ENCODE peak calls at places on chromosomes 6 and 20, in four cellular contexts. U, F, Q and W are unnamed samples.
A peak's percentile ranks its signal among the peaks of the same experiment; 100 is the strongest.

GRCh38 chr6:75204222-75204958 is 1.5 kb downstream of the COL12A1 start:
- DNase-seq in Q (peak; percentile 89), F (peak; percentile 96), U (peak; percentile 74), W (peak; percentile 80)

GRCh38 chr20:59777321-59777705 is 156.1 kb downstream of the SYCP2 start:
- DNase-seq in Q (no peak), U (peak; percentile 5), F (no peak), W (no peak)

GRCh38 chr6:159594750-159595117 is 98.3 kb downstream of the SOD2 start:
- DNase-seq in U (no peak), F (peak; percentile 82), Q (no peak), W (no peak)

GRCh38 chr6:112066606-112067005 is 12.7 kb downstream of the CCN6 start:
- DNase-seq in U (no peak), F (no peak), Q (no peak), W (no peak)

GRCh38 chr6:108167449-108167903 is 1.7 kb downstream of the NR2E1 start:
- DNase-seq in U (no peak), Q (no peak), F (no peak), W (no peak)

GRCh38 chr20:44080646-44081267 is 106.2 kb downstream of the JPH2 start:
- DNase-seq in U (peak; percentile 79), Q (peak; percentile 84), F (peak; percentile 76), W (peak; percentile 86)

GRCh38 chr6:100677240-100677639 is 203.9 kb downstream of the ASCC3 start:
- DNase-seq in U (no peak), F (no peak), Q (no peak), W (no peak)

GRCh38 chr20:47370850-47371782 is 14.6 kb upstream of the ZMYND8 start:
- DNase-seq in F (no peak), Q (no peak), U (no peak), W (no peak)

GRCh38 chr6:160088069-160088773 is 33.4 kb upstream of the SLC22A1 start:
- DNase-seq in Q (peak; percentile 82), F (peak; percentile 89), U (peak; percentile 75), W (peak; percentile 56)

GRCh38 chr6:142592876-142593275 is 291.1 kb downstream of the ADGRG6 start:
- DNase-seq in F (peak; percentile 3), U (no peak), Q (no peak), W (no peak)

GRCh38 chr6:713351-713750 is 20.4 kb upstream of the EXOC2 start:
- DNase-seq in Q (no peak), F (peak; percentile 4), U (no peak), W (no peak)

GRCh38 chr20:38162878-38163875 is 1.9 kb downstream of the TGM2 start:
- DNase-seq in U (no peak), F (no peak), Q (no peak), W (no peak)

GRCh38 chr20:43666376-43667328 is at the start of gene MYBL2:
- DNase-seq in U (peak; percentile 94), F (peak; percentile 45), Q (peak; percentile 88), W (peak; percentile 81)

GRCh38 chr20:60785817-60786216 is 466.2 kb upstream of the CDH4 start:
- DNase-seq in Q (no peak), F (no peak), U (no peak), W (no peak)

GRCh38 chr6:47651505-47651944 is 46.9 kb upstream of the ADGRF4 start:
- DNase-seq in U (no peak), Q (no peak), F (peak; percentile 74), W (no peak)

GRCh38 chr6:142381845-142382378 is 80.1 kb downstream of the ADGRG6 start:
- DNase-seq in U (no peak), Q (no peak), F (peak; percentile 13), W (no peak)

GRCh38 chr6:35419431-35419830 is 32.7 kb upstream of the FANCE start:
- DNase-seq in U (no peak), Q (peak; percentile 51), F (peak; percentile 91), W (no peak)

GRCh38 chr20:20820104-20820503 is 107.7 kb upstream of the RALGAPA2 start:
- DNase-seq in U (peak; percentile 47), F (no peak), Q (no peak), W (no peak)

GRCh38 chr20:43748274-43748673 is 21.5 kb upstream of the GTSF1L start:
- DNase-seq in F (peak; percentile 40), Q (no peak), U (no peak), W (no peak)

GRCh38 chr6:43506667-43507471 is 3.3 kb downstream of the LRRC73 start:
- DNase-seq in U (peak; percentile 89), F (peak; percentile 78), Q (peak; percentile 88), W (peak; percentile 92)

GRCh38 chr6:139240161-139241010 is 51.4 kb downstream of the TXLNB start:
- DNase-seq in U (no peak), F (peak; percentile 96), Q (peak; percentile 53), W (no peak)

GRCh38 chr6:37860226-37860839 is 40.8 kb downstream of the ZFAND3 start:
- DNase-seq in F (peak; percentile 65), Q (peak; percentile 35), U (peak; percentile 31), W (peak; percentile 56)

GRCh38 chr20:47627540-47627939 is 125.9 kb downstream of the NCOA3 start:
- DNase-seq in F (no peak), Q (no peak), U (no peak), W (no peak)

GRCh38 chr6:134534708-134535149 is 216.8 kb upstream of the SGK1 start:
- DNase-seq in Q (no peak), F (peak; percentile 66), U (no peak), W (no peak)

GRCh38 chr6:169618526-169619490 is 83.0 kb downstream of the WDR27 start:
- DNase-seq in F (peak; percentile 97), Q (no peak), U (no peak), W (no peak)

GRCh38 chr6:107103082-107103481 is 12.2 kb downstream of the BEND3 start:
- DNase-seq in U (no peak), F (no peak), Q (no peak), W (no peak)

GRCh38 chr6:134436281-134436815 is 118.4 kb upstream of the SGK1 start:
- DNase-seq in Q (peak; percentile 71), U (no peak), F (peak; percentile 99), W (peak; percentile 60)

DNA sequence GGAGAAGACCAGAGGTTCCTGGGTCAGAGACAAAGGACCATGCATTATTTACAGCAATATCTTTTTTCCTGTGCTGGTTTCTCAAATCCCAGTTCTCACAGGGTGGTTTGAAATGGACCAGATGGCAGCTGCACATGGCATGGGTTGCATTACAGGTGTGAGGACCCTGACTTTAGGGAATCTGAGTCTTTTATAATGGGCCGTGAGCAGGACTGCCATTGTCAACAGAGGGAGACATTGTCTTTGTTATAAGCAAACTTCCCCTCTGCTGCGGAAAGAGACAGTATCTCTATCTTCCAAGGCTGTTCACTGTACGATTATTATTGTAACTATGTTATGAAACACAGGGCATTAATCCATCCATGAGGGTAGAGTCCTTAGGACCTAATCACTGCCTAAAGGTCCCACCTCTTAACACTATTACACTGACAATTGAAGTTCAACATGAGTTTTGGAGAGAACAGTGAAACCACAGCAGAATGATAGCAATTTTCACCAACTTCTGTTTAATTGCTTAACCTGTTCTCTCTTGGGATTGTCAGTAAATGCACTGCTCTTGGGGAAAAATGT is 156.1 kb upstream of the AGPAT4 start:
- DNase-seq in F (no peak), Q (no peak), U (no peak), W (no peak)
- TF ChIP-seq CTCF in F (no peak), Q (no peak), U (peak; percentile 48), W (no peak)

GRCh38 chr20:10915815-10916214 is 242.0 kb upstream of the JAG1 start:
- DNase-seq in F (no peak), U (no peak), Q (no peak), W (no peak)

GRCh38 chr20:10909803-10910202 is 236.0 kb upstream of the JAG1 start:
- DNase-seq in U (no peak), Q (no peak), F (no peak), W (no peak)

GRCh38 chr20:10916312-10916711 is 242.5 kb upstream of the JAG1 start:
- DNase-seq in Q (no peak), U (no peak), F (no peak), W (no peak)

GRCh38 chr20:10906830-10907229 is 233.0 kb upstream of the JAG1 start:
- DNase-seq in U (no peak), F (peak; percentile 5), Q (no peak), W (no peak)

GRCh38 chr20:10910535-10911239 is 236.9 kb upstream of the JAG1 start:
- DNase-seq in F (no peak), U (no peak), Q (no peak), W (no peak)
- TF ChIP-seq CTCF in F (no peak), U (no peak), Q (no peak), W (no peak)

GRCh38 chr6:30716879-30717128 is 277 bp downstream of the MDC1 start:
- DNase-seq in Q (no peak), F (no peak), U (no peak), W (no peak)
- TF ChIP-seq CTCF in Q (no peak), F (no peak), U (no peak), W (no peak)

GRCh38 chr6:167910652-167911051 is 83.9 kb downstream of the AFDN start:
- DNase-seq in F (no peak), U (no peak), Q (no peak), W (no peak)

GRCh38 chr6:167910007-167910406 is 83.3 kb downstream of the AFDN start:
- DNase-seq in Q (no peak), F (no peak), U (peak; percentile 21), W (no peak)

GRCh38 chr6:167906899-167907298 is 80.2 kb downstream of the AFDN start:
- DNase-seq in Q (peak; percentile 47), F (no peak), U (peak; percentile 62), W (no peak)

GRCh38 chr6:167904791-167905190 is 78.1 kb downstream of the AFDN start:
- DNase-seq in U (no peak), Q (no peak), F (no peak), W (no peak)

DNA sequence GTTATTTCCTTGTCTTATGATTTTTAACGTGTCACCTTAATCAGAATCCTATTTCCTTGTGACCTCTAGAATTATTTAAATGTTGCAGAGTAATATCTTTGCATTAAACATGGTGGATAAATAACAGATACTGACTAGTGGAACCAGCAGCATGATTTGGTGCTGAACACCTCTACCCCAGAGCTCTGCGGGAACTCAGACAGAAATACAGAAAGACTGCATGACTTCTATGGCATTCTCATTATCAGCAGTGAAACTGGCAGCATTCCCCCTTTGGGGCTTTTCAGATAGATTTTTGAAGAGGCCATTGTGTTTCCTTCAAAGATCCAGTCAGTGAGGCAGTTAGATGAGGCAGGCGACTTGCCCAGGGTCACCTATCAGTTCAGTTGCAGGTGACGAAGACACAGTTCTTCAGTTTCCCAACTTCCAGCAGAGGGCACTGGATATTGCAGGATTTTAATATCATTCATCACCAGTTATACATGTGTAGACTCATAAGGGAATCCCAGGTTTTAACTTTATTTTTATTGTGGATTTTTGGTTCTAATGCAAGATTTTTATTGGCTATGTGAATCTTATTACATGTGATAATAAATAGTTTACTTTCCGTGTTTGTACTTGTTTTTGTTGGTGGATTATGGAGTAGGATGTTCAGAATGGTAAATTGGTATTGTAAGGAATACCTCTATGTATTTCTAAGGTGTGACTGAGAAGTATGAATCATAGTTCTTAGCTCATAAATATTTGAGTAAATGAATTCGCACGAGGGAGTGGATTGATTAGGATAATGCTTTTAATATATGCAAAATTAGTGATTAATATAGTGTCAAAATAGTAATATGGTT is 81.3 kb downstream of the AFDN start:
- DNase-seq in F (peak; percentile 28), U (peak; percentile 28), Q (peak; percentile 30), W (peak; percentile 38)
- TF ChIP-seq CTCF in F (peak; percentile 48), U (peak; percentile 52), Q (peak; percentile 56), W (peak; percentile 13)

DNA sequence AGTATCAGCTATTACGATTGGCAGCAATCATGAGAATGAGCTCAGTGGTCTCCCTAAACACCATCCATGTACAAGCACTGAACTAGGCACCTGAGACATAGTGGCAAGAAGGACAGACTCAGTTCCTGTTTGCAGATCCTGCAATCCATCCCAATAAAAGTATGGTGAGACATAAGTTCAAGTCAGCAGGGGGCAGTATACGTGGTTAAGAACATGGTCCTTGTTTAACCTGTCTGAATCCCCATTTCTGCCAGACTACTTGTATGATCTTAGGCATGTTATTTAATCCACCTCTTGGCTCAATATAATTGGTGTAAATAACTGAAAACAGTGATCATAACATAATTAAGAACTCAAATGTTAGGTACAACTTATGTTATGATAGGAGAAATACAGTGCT is 33.2 kb upstream of the PNISR start:
- DNase-seq in F (peak; percentile 44), U (no peak), Q (peak; percentile 6), W (peak; percentile 23)
- TF ChIP-seq CTCF in F (peak; percentile 32), U (peak; percentile 58), Q (no peak), W (no peak)